ENCODE peak calls at places on chromosomes 12 and 14, in seven cellular contexts. One of them, this sample, is unnamed.

GRCh38 chr14:59428581-59429012 is 36.6 kb downstream of the GPR135 start:
- DNase-seq in pancreas: no peak
- DNase-seq in tibial artery: no peak
- DNase-seq in LNCaP clone FGC: no peak
- DNase-seq in LoVo: no peak
- DNase-seq in Kasumi-1: peak
- DNase-seq in GF-D8: no peak
- DNase-seq in this sample: no peak

GRCh38 chr14:75190023-75190422 is 13.6 kb upstream of the TMED10 start:
- DNase-seq in pancreas: no peak
- DNase-seq in tibial artery: no peak
- DNase-seq in LNCaP clone FGC: no peak
- DNase-seq in LoVo: no peak
- DNase-seq in Kasumi-1: no peak
- DNase-seq in GF-D8: no peak
- DNase-seq in this sample: no peak

GRCh38 chr14:95979339-95980042 is 59.7 kb upstream of the C14orf132 start:
- DNase-seq in pancreas: no peak
- DNase-seq in tibial artery: no peak
- DNase-seq in LNCaP clone FGC: no peak
- DNase-seq in LoVo: no peak
- DNase-seq in Kasumi-1: no peak
- DNase-seq in GF-D8: no peak
- DNase-seq in this sample: no peak

GRCh38 chr12:96489392-96490056 is at the start of gene CFAP54:
- DNase-seq in pancreas: peak
- DNase-seq in tibial artery: peak
- DNase-seq in LNCaP clone FGC: peak
- DNase-seq in LoVo: no peak
- DNase-seq in Kasumi-1: peak
- DNase-seq in GF-D8: no peak
- DNase-seq in this sample: peak

GRCh38 chr14:61147898-61148549 is 133.1 kb downstream of the TMEM30B start:
- DNase-seq in pancreas: no peak
- DNase-seq in tibial artery: no peak
- DNase-seq in LNCaP clone FGC: no peak
- DNase-seq in LoVo: peak
- DNase-seq in Kasumi-1: no peak
- DNase-seq in GF-D8: no peak
- DNase-seq in this sample: no peak

GRCh38 chr12:129202109-129202814 is 349.0 kb downstream of the GLT1D1 start:
- DNase-seq in pancreas: no peak
- DNase-seq in tibial artery: no peak
- DNase-seq in LNCaP clone FGC: no peak
- DNase-seq in LoVo: no peak
- DNase-seq in Kasumi-1: no peak
- DNase-seq in GF-D8: no peak
- DNase-seq in this sample: no peak

GRCh38 chr12:115960868-115961802 is 316.4 kb downstream of the MED13L start:
- DNase-seq in pancreas: no peak
- DNase-seq in tibial artery: no peak
- DNase-seq in LNCaP clone FGC: no peak
- DNase-seq in LoVo: no peak
- DNase-seq in Kasumi-1: no peak
- DNase-seq in GF-D8: no peak
- DNase-seq in this sample: no peak

GRCh38 chr12:52214421-52214802 is 18.6 kb upstream of the KRT7 start:
- DNase-seq in pancreas: no peak
- DNase-seq in tibial artery: peak
- DNase-seq in LNCaP clone FGC: no peak
- DNase-seq in LoVo: no peak
- DNase-seq in Kasumi-1: no peak
- DNase-seq in GF-D8: no peak
- DNase-seq in this sample: no peak

GRCh38 chr12:43805149-43805856 is 814 bp downstream of the TWF1 start:
- DNase-seq in pancreas: no peak
- DNase-seq in tibial artery: no peak
- DNase-seq in LNCaP clone FGC: no peak
- DNase-seq in LoVo: no peak
- DNase-seq in Kasumi-1: no peak
- DNase-seq in GF-D8: peak
- DNase-seq in this sample: peak

GRCh38 chr14:99036594-99037293 is 235.3 kb downstream of the BCL11B start:
- DNase-seq in pancreas: no peak
- DNase-seq in tibial artery: peak
- DNase-seq in LNCaP clone FGC: no peak
- DNase-seq in LoVo: no peak
- DNase-seq in Kasumi-1: peak
- DNase-seq in GF-D8: peak
- DNase-seq in this sample: no peak

GRCh38 chr12:12338528-12339168 is 11.4 kb downstream of the MANSC1 start:
- DNase-seq in pancreas: no peak
- DNase-seq in tibial artery: no peak
- DNase-seq in LNCaP clone FGC: no peak
- DNase-seq in LoVo: no peak
- DNase-seq in Kasumi-1: no peak
- DNase-seq in GF-D8: no peak
- DNase-seq in this sample: no peak

GRCh38 chr14:31829256-31829923 is 247.7 kb upstream of the ARHGAP5 start:
- DNase-seq in pancreas: no peak
- DNase-seq in tibial artery: no peak
- DNase-seq in LNCaP clone FGC: no peak
- DNase-seq in LoVo: no peak
- DNase-seq in Kasumi-1: no peak
- DNase-seq in GF-D8: no peak
- DNase-seq in this sample: no peak

GRCh38 chr14:79150226-79150625 is 980.1 kb downstream of the NRXN3 start:
- DNase-seq in pancreas: no peak
- DNase-seq in tibial artery: no peak
- DNase-seq in LNCaP clone FGC: no peak
- DNase-seq in LoVo: no peak
- DNase-seq in Kasumi-1: no peak
- DNase-seq in GF-D8: no peak
- DNase-seq in this sample: no peak

GRCh38 chr12:28795306-28795705 is 353.8 kb upstream of the FAR2 start:
- DNase-seq in pancreas: no peak
- DNase-seq in tibial artery: no peak
- DNase-seq in LNCaP clone FGC: no peak
- DNase-seq in LoVo: peak
- DNase-seq in Kasumi-1: no peak
- DNase-seq in GF-D8: no peak
- DNase-seq in this sample: no peak

GRCh38 chr12:41288188-41288811 is 100.2 kb downstream of the PDZRN4 start:
- DNase-seq in pancreas: no peak
- DNase-seq in tibial artery: no peak
- DNase-seq in LNCaP clone FGC: no peak
- DNase-seq in LoVo: peak
- DNase-seq in Kasumi-1: no peak
- DNase-seq in GF-D8: no peak
- DNase-seq in this sample: no peak

GRCh38 chr14:22657861-22658260 is 13.7 kb upstream of the OR6J1 start:
- DNase-seq in pancreas: no peak
- DNase-seq in tibial artery: no peak
- DNase-seq in LNCaP clone FGC: no peak
- DNase-seq in LoVo: no peak
- DNase-seq in Kasumi-1: peak
- DNase-seq in GF-D8: peak
- DNase-seq in this sample: peak

GRCh38 chr12:11863988-11864387 is 206.8 kb upstream of the BCL2L14 start:
- DNase-seq in pancreas: no peak
- DNase-seq in tibial artery: no peak
- DNase-seq in LNCaP clone FGC: no peak
- DNase-seq in LoVo: peak
- DNase-seq in Kasumi-1: peak
- DNase-seq in GF-D8: no peak
- DNase-seq in this sample: no peak

GRCh38 chr12:56188786-56189335 is 422 bp downstream of the SMARCC2 start:
- DNase-seq in pancreas: peak
- DNase-seq in tibial artery: no peak
- DNase-seq in LNCaP clone FGC: no peak
- DNase-seq in LoVo: no peak
- DNase-seq in Kasumi-1: peak
- DNase-seq in GF-D8: no peak
- DNase-seq in this sample: peak

GRCh38 chr14:93171366-93171765 is 13.3 kb downstream of the MOAP1 start:
- DNase-seq in pancreas: no peak
- DNase-seq in tibial artery: no peak
- DNase-seq in LNCaP clone FGC: no peak
- DNase-seq in LoVo: no peak
- DNase-seq in Kasumi-1: no peak
- DNase-seq in GF-D8: no peak
- DNase-seq in this sample: no peak

GRCh38 chr12:120257041-120257821 is 8.3 kb downstream of the PXN start:
- DNase-seq in pancreas: peak
- DNase-seq in tibial artery: peak
- DNase-seq in LNCaP clone FGC: peak
- DNase-seq in LoVo: no peak
- DNase-seq in Kasumi-1: no peak
- DNase-seq in GF-D8: no peak
- DNase-seq in this sample: no peak

GRCh38 chr14:61561657-61562276 is 133.5 kb upstream of the HIF1A start:
- DNase-seq in pancreas: no peak
- DNase-seq in tibial artery: peak
- DNase-seq in LNCaP clone FGC: no peak
- DNase-seq in LoVo: peak
- DNase-seq in Kasumi-1: peak
- DNase-seq in GF-D8: peak
- DNase-seq in this sample: no peak

GRCh38 chr14:71661441-71661840 is 270.8 kb upstream of the RGS6 start:
- DNase-seq in pancreas: no peak
- DNase-seq in tibial artery: no peak
- DNase-seq in LNCaP clone FGC: no peak
- DNase-seq in LoVo: no peak
- DNase-seq in Kasumi-1: no peak
- DNase-seq in GF-D8: no peak
- DNase-seq in this sample: no peak

GRCh38 chr14:65486856-65487255 is 74.3 kb downstream of the FUT8 start:
- DNase-seq in pancreas: no peak
- DNase-seq in tibial artery: no peak
- DNase-seq in LNCaP clone FGC: no peak
- DNase-seq in LoVo: no peak
- DNase-seq in Kasumi-1: no peak
- DNase-seq in GF-D8: no peak
- DNase-seq in this sample: no peak

GRCh38 chr12:1491983-1492697 is 102.2 kb downstream of the FBXL14 start:
- DNase-seq in pancreas: no peak
- DNase-seq in tibial artery: peak
- DNase-seq in LNCaP clone FGC: no peak
- DNase-seq in LoVo: no peak
- DNase-seq in Kasumi-1: no peak
- DNase-seq in GF-D8: no peak
- DNase-seq in this sample: no peak

GRCh38 chr14:21054123-21054767 is 3.4 kb upstream of the RNASE8 start:
- DNase-seq in pancreas: no peak
- DNase-seq in tibial artery: no peak
- DNase-seq in LNCaP clone FGC: no peak
- DNase-seq in LoVo: no peak
- DNase-seq in Kasumi-1: no peak
- DNase-seq in GF-D8: no peak
- DNase-seq in this sample: no peak

GRCh38 chr14:61563162-61563511 is 132.2 kb upstream of the HIF1A start:
- DNase-seq in pancreas: peak
- DNase-seq in tibial artery: no peak
- DNase-seq in LNCaP clone FGC: no peak
- DNase-seq in LoVo: no peak
- DNase-seq in Kasumi-1: no peak
- DNase-seq in GF-D8: no peak
- DNase-seq in this sample: no peak

GRCh38 chr14:92323031-92323915 is at the start of gene SLC24A4:
- DNase-seq in pancreas: no peak
- DNase-seq in tibial artery: no peak
- DNase-seq in LNCaP clone FGC: no peak
- DNase-seq in LoVo: no peak
- DNase-seq in Kasumi-1: peak
- DNase-seq in GF-D8: no peak
- DNase-seq in this sample: peak

GRCh38 chr12:110791589-110791988 is 48.9 kb upstream of the PPP1CC start:
- DNase-seq in pancreas: no peak
- DNase-seq in tibial artery: no peak
- DNase-seq in LNCaP clone FGC: no peak
- DNase-seq in LoVo: no peak
- DNase-seq in Kasumi-1: no peak
- DNase-seq in GF-D8: no peak
- DNase-seq in this sample: peak

GRCh38 chr12:75699728-75700496 is 188.5 kb upstream of the KRR1 start:
- DNase-seq in pancreas: no peak
- DNase-seq in tibial artery: no peak
- DNase-seq in LNCaP clone FGC: no peak
- DNase-seq in LoVo: no peak
- DNase-seq in Kasumi-1: no peak
- DNase-seq in GF-D8: no peak
- DNase-seq in this sample: no peak

GRCh38 chr12:85157023-85157626 is 121.0 kb downstream of the LRRIQ1 start:
- DNase-seq in pancreas: no peak
- DNase-seq in tibial artery: no peak
- DNase-seq in LNCaP clone FGC: no peak
- DNase-seq in LoVo: no peak
- DNase-seq in Kasumi-1: no peak
- DNase-seq in GF-D8: no peak
- DNase-seq in this sample: no peak

GRCh38 chr14:90424686-90425255 is 27.9 kb downstream of the CALM1 start:
- DNase-seq in pancreas: no peak
- DNase-seq in tibial artery: no peak
- DNase-seq in LNCaP clone FGC: no peak
- DNase-seq in LoVo: no peak
- DNase-seq in Kasumi-1: no peak
- DNase-seq in GF-D8: no peak
- DNase-seq in this sample: no peak